ENCODE peak calls at places on chromosomes 12 and 14, in ten cellular contexts. One of them, this sample, is unnamed.

GRCh38 chr12:96190403-96191170 is 3.6 kb upstream of the ELK3 start:
- DNase-seq in psoas muscle: no peak
- DNase-seq in head of caudate nucleus: no peak
- DNase-seq in nephron progenitor cell: peak
- DNase-seq in germinal center: no peak
- DNase-seq in OCI-LY7: no peak
- DNase-seq in fibroblast of lung: peak
- DNase-seq in EL: no peak
- DNase-seq in dorsolateral prefrontal cortex: no peak
- DNase-seq in endothelial cell: no peak
- DNase-seq in this sample: no peak

GRCh38 chr12:5510251-5510805 is 78.4 kb downstream of the NTF3 start:
- DNase-seq in endothelial cell: no peak
- DNase-seq in dorsolateral prefrontal cortex: no peak
- DNase-seq in EL: no peak
- DNase-seq in psoas muscle: no peak
- DNase-seq in germinal center: no peak
- DNase-seq in OCI-LY7: no peak
- DNase-seq in fibroblast of lung: no peak
- DNase-seq in head of caudate nucleus: no peak
- DNase-seq in nephron progenitor cell: no peak
- DNase-seq in this sample: no peak

GRCh38 chr12:46385439-46385838 is 12.9 kb upstream of the SLC38A2 start:
- DNase-seq in dorsolateral prefrontal cortex: no peak
- DNase-seq in fibroblast of lung: no peak
- DNase-seq in psoas muscle: no peak
- DNase-seq in germinal center: no peak
- DNase-seq in endothelial cell: no peak
- DNase-seq in head of caudate nucleus: no peak
- DNase-seq in nephron progenitor cell: no peak
- DNase-seq in OCI-LY7: no peak
- DNase-seq in EL: no peak
- DNase-seq in this sample: no peak

GRCh38 chr14:65850429-65851145 is 438.1 kb downstream of the FUT8 start:
- DNase-seq in germinal center: no peak
- DNase-seq in head of caudate nucleus: peak
- DNase-seq in EL: no peak
- DNase-seq in psoas muscle: no peak
- DNase-seq in fibroblast of lung: no peak
- DNase-seq in dorsolateral prefrontal cortex: peak
- DNase-seq in OCI-LY7: no peak
- DNase-seq in nephron progenitor cell: no peak
- DNase-seq in endothelial cell: no peak
- DNase-seq in this sample: no peak

GRCh38 chr12:103373088-103373523 is 122.7 kb downstream of the C12orf42 start:
- DNase-seq in endothelial cell: no peak
- DNase-seq in EL: no peak
- DNase-seq in germinal center: no peak
- DNase-seq in psoas muscle: no peak
- DNase-seq in nephron progenitor cell: no peak
- DNase-seq in OCI-LY7: no peak
- DNase-seq in dorsolateral prefrontal cortex: no peak
- DNase-seq in head of caudate nucleus: no peak
- DNase-seq in fibroblast of lung: no peak
- DNase-seq in this sample: no peak

GRCh38 chr14:52977798-52978197 is 26.9 kb upstream of the FERMT2 start:
- DNase-seq in OCI-LY7: no peak
- DNase-seq in endothelial cell: no peak
- DNase-seq in EL: no peak
- DNase-seq in fibroblast of lung: peak
- DNase-seq in nephron progenitor cell: no peak
- DNase-seq in dorsolateral prefrontal cortex: no peak
- DNase-seq in germinal center: no peak
- DNase-seq in psoas muscle: no peak
- DNase-seq in head of caudate nucleus: no peak
- DNase-seq in this sample: no peak

GRCh38 chr12:10243803-10244520 is 31.3 kb downstream of the GABARAPL1 start:
- DNase-seq in head of caudate nucleus: no peak
- DNase-seq in OCI-LY7: peak
- DNase-seq in psoas muscle: no peak
- DNase-seq in fibroblast of lung: no peak
- DNase-seq in EL: no peak
- DNase-seq in nephron progenitor cell: no peak
- DNase-seq in dorsolateral prefrontal cortex: no peak
- DNase-seq in endothelial cell: no peak
- DNase-seq in germinal center: no peak
- DNase-seq in this sample: no peak

GRCh38 chr14:72634910-72635647 is 258.8 kb downstream of the DPF3 start:
- DNase-seq in EL: no peak
- DNase-seq in OCI-LY7: no peak
- DNase-seq in psoas muscle: no peak
- DNase-seq in head of caudate nucleus: no peak
- DNase-seq in endothelial cell: no peak
- DNase-seq in nephron progenitor cell: no peak
- DNase-seq in dorsolateral prefrontal cortex: no peak
- DNase-seq in germinal center: no peak
- DNase-seq in fibroblast of lung: no peak
- DNase-seq in this sample: no peak

GRCh38 chr14:55317503-55317902 is 46.3 kb downstream of the FBXO34 start:
- DNase-seq in head of caudate nucleus: no peak
- DNase-seq in nephron progenitor cell: no peak
- DNase-seq in dorsolateral prefrontal cortex: no peak
- DNase-seq in endothelial cell: no peak
- DNase-seq in fibroblast of lung: no peak
- DNase-seq in psoas muscle: no peak
- DNase-seq in germinal center: no peak
- DNase-seq in EL: no peak
- DNase-seq in OCI-LY7: no peak
- DNase-seq in this sample: no peak

GRCh38 chr14:105087308-105087962 is 22.2 kb upstream of the GPR132 start:
- DNase-seq in endothelial cell: no peak
- DNase-seq in OCI-LY7: no peak
- DNase-seq in dorsolateral prefrontal cortex: peak
- DNase-seq in head of caudate nucleus: no peak
- DNase-seq in fibroblast of lung: peak
- DNase-seq in EL: peak
- DNase-seq in germinal center: no peak
- DNase-seq in nephron progenitor cell: peak
- DNase-seq in psoas muscle: no peak
- DNase-seq in this sample: no peak

GRCh38 chr12:30794591-30795409 is 40.0 kb upstream of the CAPRIN2 start:
- DNase-seq in EL: peak
- DNase-seq in dorsolateral prefrontal cortex: no peak
- DNase-seq in head of caudate nucleus: peak
- DNase-seq in OCI-LY7: no peak
- DNase-seq in endothelial cell: no peak
- DNase-seq in nephron progenitor cell: no peak
- DNase-seq in fibroblast of lung: peak
- DNase-seq in psoas muscle: no peak
- DNase-seq in germinal center: no peak
- DNase-seq in this sample: no peak

GRCh38 chr12:68557011-68557715 is 53.5 kb upstream of the RAP1B start:
- DNase-seq in head of caudate nucleus: no peak
- DNase-seq in nephron progenitor cell: no peak
- DNase-seq in OCI-LY7: no peak
- DNase-seq in dorsolateral prefrontal cortex: no peak
- DNase-seq in germinal center: no peak
- DNase-seq in endothelial cell: no peak
- DNase-seq in fibroblast of lung: peak
- DNase-seq in psoas muscle: no peak
- DNase-seq in EL: peak
- DNase-seq in this sample: no peak

GRCh38 chr14:32654106-32654505 is 284.6 kb upstream of the NPAS3 start:
- DNase-seq in germinal center: no peak
- DNase-seq in OCI-LY7: no peak
- DNase-seq in nephron progenitor cell: no peak
- DNase-seq in head of caudate nucleus: no peak
- DNase-seq in psoas muscle: no peak
- DNase-seq in fibroblast of lung: no peak
- DNase-seq in EL: no peak
- DNase-seq in endothelial cell: no peak
- DNase-seq in dorsolateral prefrontal cortex: no peak
- DNase-seq in this sample: no peak

GRCh38 chr12:106910202-106910601 is 45.5 kb upstream of the TMEM263 start:
- DNase-seq in EL: no peak
- DNase-seq in OCI-LY7: peak
- DNase-seq in endothelial cell: no peak
- DNase-seq in psoas muscle: no peak
- DNase-seq in nephron progenitor cell: no peak
- DNase-seq in head of caudate nucleus: no peak
- DNase-seq in dorsolateral prefrontal cortex: no peak
- DNase-seq in germinal center: peak
- DNase-seq in fibroblast of lung: no peak
- DNase-seq in this sample: no peak

GRCh38 chr14:59274991-59275391 is 86.5 kb downstream of the DAAM1 start:
- DNase-seq in fibroblast of lung: peak
- DNase-seq in nephron progenitor cell: peak
- DNase-seq in OCI-LY7: peak
- DNase-seq in endothelial cell: no peak
- DNase-seq in EL: peak
- DNase-seq in dorsolateral prefrontal cortex: no peak
- DNase-seq in germinal center: peak
- DNase-seq in head of caudate nucleus: peak
- DNase-seq in psoas muscle: no peak
- DNase-seq in this sample: no peak

GRCh38 chr14:88168498-88169165 is 154.4 kb downstream of the KCNK10 start:
- DNase-seq in fibroblast of lung: peak
- DNase-seq in head of caudate nucleus: no peak
- DNase-seq in psoas muscle: no peak
- DNase-seq in EL: peak
- DNase-seq in germinal center: peak
- DNase-seq in endothelial cell: peak
- DNase-seq in dorsolateral prefrontal cortex: no peak
- DNase-seq in nephron progenitor cell: peak
- DNase-seq in OCI-LY7: peak
- DNase-seq in this sample: no peak

GRCh38 chr12:70246580-70246979 is 3.3 kb downstream of the CNOT2 start:
- DNase-seq in dorsolateral prefrontal cortex: no peak
- DNase-seq in psoas muscle: no peak
- DNase-seq in nephron progenitor cell: no peak
- DNase-seq in germinal center: no peak
- DNase-seq in head of caudate nucleus: no peak
- DNase-seq in endothelial cell: no peak
- DNase-seq in EL: peak
- DNase-seq in fibroblast of lung: peak
- DNase-seq in OCI-LY7: no peak
- DNase-seq in this sample: no peak

GRCh38 chr14:105477659-105478623 is 3.3 kb downstream of the CRIP2 start:
- DNase-seq in head of caudate nucleus: no peak
- DNase-seq in nephron progenitor cell: peak
- DNase-seq in dorsolateral prefrontal cortex: no peak
- DNase-seq in OCI-LY7: no peak
- DNase-seq in EL: no peak
- DNase-seq in endothelial cell: peak
- DNase-seq in fibroblast of lung: no peak
- DNase-seq in germinal center: peak
- DNase-seq in psoas muscle: no peak
- DNase-seq in this sample: no peak

GRCh38 chr14:61397607-61398006 is 76.2 kb downstream of the PRKCH start:
- DNase-seq in psoas muscle: no peak
- DNase-seq in endothelial cell: no peak
- DNase-seq in head of caudate nucleus: no peak
- DNase-seq in dorsolateral prefrontal cortex: no peak
- DNase-seq in EL: no peak
- DNase-seq in nephron progenitor cell: no peak
- DNase-seq in OCI-LY7: no peak
- DNase-seq in fibroblast of lung: no peak
- DNase-seq in germinal center: no peak
- DNase-seq in this sample: no peak

GRCh38 chr12:124704619-124705018 is 137.2 kb upstream of the NCOR2 start:
- DNase-seq in OCI-LY7: no peak
- DNase-seq in germinal center: no peak
- DNase-seq in nephron progenitor cell: no peak
- DNase-seq in psoas muscle: no peak
- DNase-seq in fibroblast of lung: no peak
- DNase-seq in EL: no peak
- DNase-seq in head of caudate nucleus: no peak
- DNase-seq in endothelial cell: no peak
- DNase-seq in dorsolateral prefrontal cortex: no peak
- DNase-seq in this sample: no peak

GRCh38 chr14:105473677-105474477 is 744 bp upstream of the CRIP2 start:
- DNase-seq in fibroblast of lung: peak
- DNase-seq in endothelial cell: peak
- DNase-seq in dorsolateral prefrontal cortex: peak
- DNase-seq in head of caudate nucleus: peak
- DNase-seq in EL: peak
- DNase-seq in OCI-LY7: no peak
- DNase-seq in germinal center: peak
- DNase-seq in nephron progenitor cell: peak
- DNase-seq in psoas muscle: peak
- DNase-seq in this sample: no peak

GRCh38 chr12:6784292-6784691 is 5.0 kb upstream of the CD4 start:
- DNase-seq in EL: no peak
- DNase-seq in nephron progenitor cell: no peak
- DNase-seq in psoas muscle: no peak
- DNase-seq in head of caudate nucleus: peak
- DNase-seq in endothelial cell: no peak
- DNase-seq in OCI-LY7: no peak
- DNase-seq in germinal center: no peak
- DNase-seq in dorsolateral prefrontal cortex: no peak
- DNase-seq in fibroblast of lung: no peak
- DNase-seq in this sample: no peak

GRCh38 chr12:132243596-132244289 is 85.6 kb downstream of the GALNT9 start:
- DNase-seq in head of caudate nucleus: no peak
- DNase-seq in OCI-LY7: no peak
- DNase-seq in nephron progenitor cell: no peak
- DNase-seq in EL: no peak
- DNase-seq in endothelial cell: no peak
- DNase-seq in psoas muscle: no peak
- DNase-seq in dorsolateral prefrontal cortex: no peak
- DNase-seq in germinal center: no peak
- DNase-seq in fibroblast of lung: no peak
- DNase-seq in this sample: no peak

This sample was measured in substantia nigra.